ENCODE peak calls at places on chromosomes 11 and 22, in five cellular contexts. Z is left colon; G is M059J; A is CD4-positive, CD25-positive, alpha-beta regulatory T cell; H is A172. T is an unnamed sample.

GRCh38 chr22:20203142-20204099 is 52.6 kb upstream of the CCDC188 start:
- DNase-seq in Z (no peak), H (peak; percentile 42), A (no peak), G (peak; percentile 40), T (no peak)

GRCh38 chr11:93476796-93477195 is 66.4 kb downstream of the SMCO4 start:
- DNase-seq in A (no peak), G (peak; percentile 90), H (no peak), Z (no peak), T (no peak)

GRCh38 chr11:30522825-30523224 is 63.3 kb downstream of the MPPED2 start:
- DNase-seq in G (no peak), H (no peak), Z (no peak), A (no peak), T (no peak)

GRCh38 chr11:93689166-93689734 is 27.8 kb downstream of the CEP295 start:
- DNase-seq in A (no peak), Z (no peak), H (no peak), G (no peak), T (no peak)

GRCh38 chr11:45104006-45104789 is 42.2 kb upstream of the PRDM11 start:
- DNase-seq in H (no peak), Z (no peak), G (no peak), A (no peak), T (no peak)

GRCh38 chr11:10263929-10264328 is 30.1 kb downstream of the SBF2 start:
- DNase-seq in A (no peak), Z (no peak), G (peak; percentile 64), H (peak; percentile 37), T (no peak)

GRCh38 chr11:61834278-61835004 is 6.3 kb downstream of the FADS2 start:
- DNase-seq in H (peak; percentile 68), Z (peak; percentile 13), G (peak; percentile 87), A (peak; percentile 21), T (peak; percentile 39)

GRCh38 chr11:57643802-57644201 is 5.9 kb downstream of the YPEL4 start:
- DNase-seq in G (peak; percentile 20), H (peak; percentile 10), A (no peak), Z (no peak), T (no peak)

GRCh38 chr22:35458547-35459422 is 58.8 kb downstream of the MCM5 start:
- DNase-seq in A (no peak), H (no peak), Z (no peak), G (no peak), T (no peak)

GRCh38 chr11:97893612-97894011 is 1127.1 kb upstream of the CNTN5 start:
- DNase-seq in G (peak; percentile 6), A (no peak), Z (no peak), H (no peak), T (no peak)

GRCh38 chr11:123562166-123562565 is 92.3 kb downstream of the SCN3B start:
- DNase-seq in A (no peak), H (no peak), Z (no peak), G (no peak), T (no peak)

GRCh38 chr11:14235701-14236100 is 123.3 kb downstream of the RRAS2 start:
- DNase-seq in A (no peak), Z (no peak), H (no peak), G (no peak), T (no peak)

GRCh38 chr22:17368727-17369552 is at the start of gene CECR2:
- DNase-seq in Z (peak; percentile 18), H (no peak), A (no peak), G (no peak), T (peak; percentile 89)

GRCh38 chr22:24819941-24820461 is 14.0 kb downstream of the SGSM1 start:
- DNase-seq in G (no peak), Z (peak; percentile 80), H (no peak), A (no peak), T (no peak)

GRCh38 chr11:56659755-56660154 is 3.7 kb upstream of the OR5AR1 start:
- DNase-seq in G (no peak), H (no peak), Z (no peak), A (no peak), T (no peak)

GRCh38 chr11:105780781-105781525 is 171.1 kb downstream of the GRIA4 start:
- DNase-seq in H (no peak), G (no peak), A (no peak), Z (no peak), T (no peak)

GRCh38 chr11:12066799-12067508 is 43.4 kb upstream of the MICAL2 start:
- DNase-seq in Z (peak; percentile 53), H (peak; percentile 87), G (peak; percentile 86), A (no peak), T (no peak)

GRCh38 chr22:24772493-24773220 is 1.9 kb downstream of the PIWIL3 start:
- DNase-seq in Z (no peak), G (peak; percentile 37), H (peak; percentile 24), A (no peak), T (no peak)

GRCh38 chr11:123018702-123019101 is 37.1 kb upstream of the BSX start:
- DNase-seq in A (no peak), Z (no peak), H (no peak), G (no peak), T (no peak)

GRCh38 chr11:74683941-74684481 is 47.2 kb downstream of the CHRDL2 start:
- DNase-seq in H (no peak), G (peak; percentile 37), A (no peak), Z (no peak), T (no peak)

GRCh38 chr11:73171762-73172161 is 29.6 kb upstream of the FCHSD2 start:
- DNase-seq in H (peak; percentile 31), A (no peak), G (peak; percentile 46), Z (no peak), T (no peak)

GRCh38 chr11:131932584-131933360 is 562.4 kb downstream of the NTM start:
- DNase-seq in Z (no peak), A (no peak), H (no peak), G (no peak), T (no peak)

GRCh38 chr11:2833051-2833937 is 52.3 kb downstream of the CDKN1C start:
- DNase-seq in A (no peak), H (no peak), Z (no peak), G (no peak), T (no peak)

GRCh38 chr11:11505190-11505589 is 116.6 kb downstream of the GALNT18 start:
- DNase-seq in G (no peak), A (no peak), Z (no peak), H (peak; percentile 27), T (no peak)

GRCh38 chr11:645536-645935 is 8.5 kb downstream of the DRD4 start:
- DNase-seq in G (no peak), A (no peak), H (no peak), Z (no peak), T (no peak)

GRCh38 chr11:110311783-110312578 is 15.6 kb upstream of the RDX start:
- DNase-seq in A (no peak), Z (no peak), H (no peak), G (peak; percentile 78), T (no peak)

GRCh38 chr11:32391479-32391878 is 43.9 kb downstream of the WT1 start:
- DNase-seq in Z (no peak), A (no peak), H (no peak), G (no peak), T (no peak)

GRCh38 chr11:2515401-2516275 is 70.8 kb downstream of the KCNQ1 start:
- DNase-seq in H (no peak), A (no peak), Z (no peak), G (no peak), T (no peak)

GRCh38 chr11:71580057-71581003 is 2.3 kb downstream of the KRTAP5-11 start:
- DNase-seq in Z (peak; percentile 58), H (peak; percentile 89), A (no peak), G (peak; percentile 78), T (no peak)

GRCh38 chr11:116911981-116912734 is 74.7 kb upstream of the APOA1 start:
- DNase-seq in A (no peak), G (no peak), Z (no peak), H (no peak), T (no peak)

GRCh38 chr22:37300551-37301017 is 18.3 kb downstream of the CYTH4 start:
- DNase-seq in A (peak; percentile 53), G (no peak), H (no peak), Z (peak; percentile 23), T (no peak)

GRCh38 chr11:45333023-45333422 is 46.9 kb upstream of the SYT13 start:
- DNase-seq in Z (no peak), A (no peak), H (no peak), G (peak; percentile 22), T (no peak)

GRCh38 chr11:74022541-74022940 is 13.7 kb upstream of the UCP3 start:
- DNase-seq in A (no peak), Z (no peak), H (no peak), G (no peak), T (no peak)

GRCh38 chr11:1876361-1877063 is 15.2 kb downstream of the PRR33 start:
- DNase-seq in A (no peak), Z (peak; percentile 66), G (no peak), H (peak; percentile 15), T (no peak)

GRCh38 chr11:83706581-83706980 is 420.4 kb upstream of the CCDC90B start:
- DNase-seq in A (no peak), H (no peak), Z (no peak), G (no peak), T (no peak)

GRCh38 chr11:47448566-47449427 is at the start of gene RAPSN:
- DNase-seq in Z (no peak), A (no peak), H (no peak), G (no peak), T (no peak)

T was measured in frontal cortex.